ENCODE peak calls at places on chromosomes 12 and 14, in four cellular contexts. J is SK-N-DZ; F is adrenal gland; Q is activated CD4-positive, alpha-beta T cell treated with anti-CD3 and anti-CD28 coated beads for 24 hours. N is an unnamed sample.

GRCh38 chr12:107529991-107530390 is 155.6 kb upstream of the PWP1 start:
- DNase-seq in J (no peak), F (no peak), Q (no peak), N (no peak)

GRCh38 chr12:10241781-10242180 is 29.1 kb downstream of the GABARAPL1 start:
- DNase-seq in J (no peak), F (no peak), Q (no peak), N (no peak)

GRCh38 chr14:28671425-28671824 is 95.2 kb upstream of the FOXG1 start:
- DNase-seq in J (no peak), F (no peak), Q (no peak), N (no peak)

GRCh38 chr14:97350415-97350814 is 553.2 kb downstream of the VRK1 start:
- DNase-seq in J (no peak), F (no peak), Q (no peak), N (no peak)

GRCh38 chr14:44589180-44589579 is 82.1 kb upstream of the FSCB start:
- DNase-seq in J (no peak), F (no peak), Q (no peak), N (no peak)

GRCh38 chr12:47590771-47591368 is 115.0 kb downstream of the RPAP3 start:
- DNase-seq in J (no peak), F (no peak), Q (no peak), N (no peak)

GRCh38 chr12:122182887-122183587 is at the start of gene LRRC43:
- DNase-seq in J (peak), F (peak), Q (no peak), N (no peak)

GRCh38 chr14:65027127-65027799 is 40.6 kb downstream of the FNTB start:
- DNase-seq in J (no peak), F (no peak), Q (no peak), N (no peak)

GRCh38 chr12:112270673-112271072 is 111.6 kb downstream of the HECTD4 start:
- DNase-seq in J (no peak), F (no peak), Q (no peak), N (no peak)

GRCh38 chr12:108801736-108802665 is 55.4 kb downstream of the SSH1 start:
- DNase-seq in J (no peak), F (peak), Q (no peak), N (no peak)

GRCh38 chr12:25894759-25895158 is 63.7 kb upstream of the RASSF8 start:
- DNase-seq in J (no peak), F (no peak), Q (no peak), N (no peak)

GRCh38 chr14:53847881-53848280 is 108.7 kb downstream of the BMP4 start:
- DNase-seq in J (no peak), F (no peak), Q (no peak), N (no peak)

GRCh38 chr14:67187826-67188225 is 1.4 kb upstream of the GARIN2 start:
- DNase-seq in J (no peak), F (no peak), Q (no peak), N (no peak)

GRCh38 chr14:66076166-66076565 is 410.0 kb upstream of the CCDC196 start:
- DNase-seq in J (no peak), F (no peak), Q (no peak), N (no peak)

GRCh38 chr12:51972849-51973273 is 21.4 kb downstream of the ACVR1B start:
- DNase-seq in J (no peak), F (peak), Q (no peak), N (peak)

GRCh38 chr12:96780330-96780729 is 126.7 kb upstream of the NEDD1 start:
- DNase-seq in J (no peak), F (no peak), Q (no peak), N (no peak)

GRCh38 chr12:21369141-21369980 is 3.3 kb upstream of the IAPP start:
- DNase-seq in J (no peak), F (no peak), Q (no peak), N (no peak)

GRCh38 chr12:47766496-47767196 is 6.4 kb upstream of the SLC48A1 start:
- DNase-seq in J (no peak), F (no peak), Q (no peak), N (no peak)

GRCh38 chr12:108583971-108584370 is 13.9 kb downstream of the TMEM119 start:
- DNase-seq in J (no peak), F (no peak), Q (no peak), N (no peak)

GRCh38 chr14:104676694-104677505 is 12.5 kb upstream of the INF2 start:
- DNase-seq in J (peak), F (no peak), Q (peak), N (peak)

GRCh38 chr12:58833844-58834243 is 86.5 kb downstream of the LRIG3 start:
- DNase-seq in J (no peak), F (no peak), Q (no peak), N (no peak)

GRCh38 chr14:99612737-99613330 is 8.8 kb upstream of the CCDC85C start:
- DNase-seq in J (no peak), F (no peak), Q (no peak), N (no peak)

GRCh38 chr12:25052191-25053020 is 103.5 kb upstream of the BCAT1 start:
- DNase-seq in J (no peak), F (peak), Q (peak), N (no peak)

GRCh38 chr14:104048758-104049496 is 36.6 kb upstream of the ASPG start:
- DNase-seq in J (no peak), F (peak), Q (no peak), N (no peak)

GRCh38 chr12:131831021-131831571 is 2.9 kb downstream of the MMP17 start:
- DNase-seq in J (no peak), F (peak), Q (no peak), N (no peak)

GRCh38 chr12:55935742-55936151 is 4.8 kb downstream of the DGKA start:
- DNase-seq in J (no peak), F (peak), Q (no peak), N (no peak)

GRCh38 chr12:31370645-31371620 is 45.0 kb upstream of the SINHCAF start:
- DNase-seq in J (no peak), F (no peak), Q (no peak), N (no peak)

GRCh38 chr14:38721822-38722431 is 381.1 kb downstream of the SEC23A start:
- DNase-seq in J (peak), F (peak), Q (no peak), N (peak)

N was measured in stimulated activated CD4-positive, alpha-beta T cell treated with anti-CD3 and anti-CD28 coated beads, Interleukin-2, amount 100 ng/mL, for 48 hours.